ENCODE peak calls at places on chromosomes 2 and 18, in four cellular contexts. H, L, Q and R are unnamed samples.

GRCh38 chr2:47227532-47228166 is 72.5 kb upstream of the STPG4 start:
- DNase-seq in H (no peak), L (no peak), Q (no peak), R (no peak)

GRCh38 chr2:46299365-46300263 is 2.4 kb downstream of the EPAS1 start:
- DNase-seq in H (peak; percentile 77), L (no peak), Q (peak; percentile 43), R (no peak)

GRCh38 chr2:230219419-230220331 is at the start of gene SP110:
- DNase-seq in H (peak; percentile 70), L (peak; percentile 91), Q (peak; percentile 88), R (no peak)

GRCh38 chr2:102698369-102699111 is 63.3 kb upstream of the TMEM182 start:
- DNase-seq in H (no peak), L (peak; percentile 8), Q (no peak), R (no peak)

GRCh38 chr18:32683044-32683443 is 89.8 kb downstream of the KLHL14 start:
- DNase-seq in H (no peak), L (no peak), Q (no peak), R (no peak)

GRCh38 chr2:176817061-176817565 is 395.5 kb upstream of the HNRNPA3 start:
- DNase-seq in H (peak; percentile 3), L (peak; percentile 11), Q (no peak), R (no peak)

GRCh38 chr2:223688094-223688835 is 86.1 kb upstream of the SCG2 start:
- DNase-seq in H (no peak), L (no peak), Q (no peak), R (no peak)

GRCh38 chr18:58603365-58604067 is 25.4 kb downstream of the ALPK2 start:
- DNase-seq in H (no peak), L (no peak), Q (peak; percentile 78), R (no peak)

GRCh38 chr2:30026091-30027055 is 105.0 kb upstream of the ALK start:
- DNase-seq in H (peak; percentile 50), L (peak; percentile 37), Q (peak; percentile 24), R (peak; percentile 78)

GRCh38 chr2:169673106-169673505 is 21.1 kb downstream of the CFAP210 start:
- DNase-seq in H (no peak), L (no peak), Q (no peak), R (no peak)

GRCh38 chr2:39942970-39943369 is 163.9 kb upstream of the THUMPD2 start:
- DNase-seq in H (no peak), L (no peak), Q (no peak), R (no peak)

GRCh38 chr2:48140586-48140985 is 234.3 kb upstream of the FBXO11 start:
- DNase-seq in H (no peak), L (no peak), Q (no peak), R (no peak)

GRCh38 chr2:212249451-212249850 is 289.2 kb downstream of the ERBB4 start:
- DNase-seq in H (peak; percentile 6), L (no peak), Q (peak; percentile 38), R (no peak)
- TF ChIP-seq CTCF in H (peak; percentile 34), L (no peak), Q (peak; percentile 47), R (peak; percentile 34)

GRCh38 chr2:51998890-51999289 is 967.0 kb upstream of the NRXN1 start:
- DNase-seq in H (no peak), L (no peak), Q (no peak), R (no peak)

GRCh38 chr2:51997571-51997970 is 965.6 kb upstream of the NRXN1 start:
- DNase-seq in H (peak; percentile 24), L (no peak), Q (no peak), R (no peak)

GRCh38 chr2:51995293-51995692 is 963.4 kb upstream of the NRXN1 start:
- DNase-seq in H (no peak), L (no peak), Q (peak; percentile 83), R (no peak)

GRCh38 chr2:51994123-51994788 is 962.3 kb upstream of the NRXN1 start:
- DNase-seq in H (no peak), L (no peak), Q (no peak), R (no peak)

GRCh38 chr2:51996569-51996917 is 964.6 kb upstream of the NRXN1 start:
- DNase-seq in H (no peak), L (no peak), Q (no peak), R (no peak)
- TF ChIP-seq CTCF in H (no peak), L (no peak), Q (no peak), R (no peak)

DNA sequence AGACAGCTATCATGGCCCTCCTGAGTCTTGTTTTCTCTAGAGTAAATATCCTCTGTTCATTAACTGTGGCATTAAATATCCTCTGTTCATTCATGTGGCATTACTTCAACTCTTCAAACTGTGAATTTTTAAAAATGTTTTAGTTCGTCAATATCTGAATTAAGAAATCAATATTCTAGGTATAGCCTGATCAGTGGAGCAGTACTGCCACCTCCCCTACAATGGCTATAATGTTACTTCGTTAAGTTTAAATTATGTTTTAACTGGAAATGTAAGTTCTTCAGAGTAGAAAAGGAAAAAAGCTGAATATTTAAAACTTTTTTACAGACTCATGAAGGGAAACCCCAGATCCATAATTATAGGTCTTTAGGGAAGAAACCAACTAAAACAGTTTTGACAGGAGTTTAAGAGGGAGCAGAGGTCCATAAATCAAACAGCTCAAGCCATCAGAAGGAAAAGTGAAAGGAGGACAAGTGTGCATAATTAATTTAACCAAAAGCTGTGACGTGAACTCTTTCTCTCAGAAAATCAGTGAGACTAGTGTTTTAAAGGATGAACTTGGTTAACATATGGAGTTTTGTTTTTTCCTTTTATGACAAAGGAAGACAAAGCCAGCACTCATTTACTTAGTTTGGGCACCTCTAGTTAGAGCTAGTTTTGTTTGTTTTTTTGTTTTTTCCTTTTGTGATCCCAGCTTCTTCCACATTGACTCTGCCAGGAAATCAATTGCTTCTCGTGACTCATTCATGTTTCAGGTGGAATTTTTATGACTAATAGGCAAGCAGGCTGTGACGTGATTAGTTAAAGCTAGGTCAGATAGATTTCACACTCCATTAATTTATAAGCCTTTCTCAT is 44.9 kb downstream of the RBBP8 start:
- DNase-seq in H (peak; percentile 43), L (peak; percentile 25), Q (peak; percentile 87), R (no peak)
- TF ChIP-seq CTCF in H (no peak), L (no peak), Q (no peak), R (no peak)

GRCh38 chr2:52144588-52144987 is 1112.7 kb upstream of the NRXN1 start:
- DNase-seq in H (no peak), L (no peak), Q (no peak), R (no peak)

GRCh38 chr2:52141076-52141475 is 1109.1 kb upstream of the NRXN1 start:
- DNase-seq in H (no peak), L (no peak), Q (no peak), R (no peak)

DNA sequence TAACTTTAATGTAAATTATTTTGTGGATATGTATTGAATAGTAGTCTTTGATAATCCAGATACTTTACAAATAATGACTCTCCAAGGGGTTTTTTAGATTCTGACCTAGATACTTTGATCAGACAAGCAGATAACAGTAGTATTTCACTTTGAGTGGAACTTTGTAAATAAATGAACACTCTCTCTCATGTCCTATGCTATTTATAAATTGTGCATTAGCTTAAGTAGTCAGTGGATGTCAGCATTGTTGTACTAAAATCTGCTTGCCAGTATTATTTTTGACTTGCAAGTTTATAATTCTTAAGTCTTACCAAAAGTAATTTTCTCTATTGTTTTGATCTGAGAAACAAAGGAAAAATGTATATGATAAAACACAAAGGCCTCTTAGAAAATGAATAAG is 1113.1 kb upstream of the NRXN1 start:
- DNase-seq in H (no peak), L (no peak), Q (peak; percentile 15), R (no peak)
- TF ChIP-seq CTCF in H (no peak), L (no peak), Q (no peak), R (no peak)